ENCODE peak calls at places on chromosomes 4 and X, in seven cellular contexts. P is tibial artery; D is aorta; O is astrocyte; C is IMR-90; B is CD4-positive, alpha-beta memory T cell; N is right cardiac atrium. V is an unnamed sample.

GRCh38 chrX:12961191-12961718 is 13.7 kb upstream of the TMSB4X start:
- DNase-seq in P (no peak), D (no peak), O (no peak), C (no peak), B (no peak), N (no peak), V (no peak)

GRCh38 chr4:149264093-149264733 is 551.4 kb downstream of the IQCM start:
- DNase-seq in P (no peak), D (no peak), O (peak; percentile 39), C (peak; percentile 74), B (no peak), N (no peak), V (no peak)

GRCh38 chrX:17412692-17413091 is 37.7 kb downstream of the NHS start:
- DNase-seq in P (no peak), D (no peak), O (peak; percentile 89), C (peak; percentile 87), B (no peak), N (no peak), V (no peak)

GRCh38 chrX:17670874-17671273 is 66.4 kb upstream of the SCML1 start:
- DNase-seq in P (no peak), D (no peak), O (no peak), C (no peak), B (no peak), N (no peak), V (no peak)

GRCh38 chr4:83905952-83906351 is 370.0 kb downstream of the GPAT3 start:
- DNase-seq in P (no peak), D (no peak), O (no peak), C (no peak), B (no peak), N (no peak), V (no peak)

GRCh38 chr4:3529363-3529762 is 2.9 kb downstream of the LRPAP1 start:
- DNase-seq in P (peak; percentile 67), D (peak; percentile 79), O (no peak), C (no peak), B (no peak), N (no peak), V (peak; percentile 70)

GRCh38 chrX:129701624-129702069 is 37.1 kb upstream of the XPNPEP2 start:
- DNase-seq in P (peak; percentile 94), D (peak; percentile 86), O (peak; percentile 51), C (peak; percentile 31), B (no peak), N (peak; percentile 90), V (peak; percentile 75)

GRCh38 chr4:83552085-83552484 is 16.2 kb downstream of the GPAT3 start:
- DNase-seq in P (no peak), D (no peak), O (no peak), C (no peak), B (no peak), N (no peak), V (no peak)

GRCh38 chr4:89894654-89895652 is at the start of gene MMRN1:
- DNase-seq in P (no peak), D (no peak), O (no peak), C (no peak), B (no peak), N (no peak), V (no peak)

GRCh38 chrX:5113128-5113527 is 1115.5 kb downstream of the NLGN4X start:
- DNase-seq in P (no peak), D (no peak), O (no peak), C (no peak), B (no peak), N (no peak), V (no peak)

GRCh38 chr4:52577285-52577968 is 81.7 kb downstream of the USP46 start:
- DNase-seq in P (no peak), D (no peak), O (peak; percentile 69), C (peak; percentile 81), B (no peak), N (no peak), V (no peak)

GRCh38 chrX:27918799-27919198 is 62.5 kb downstream of the DCAF8L1 start:
- DNase-seq in P (no peak), D (no peak), O (no peak), C (peak; percentile 4), B (no peak), N (peak; percentile 28), V (no peak)

GRCh38 chrX:72526534-72527508 is 45.8 kb downstream of the HDAC8 start:
- DNase-seq in P (no peak), D (no peak), O (peak; percentile 44), C (peak; percentile 21), B (no peak), N (no peak), V (no peak)

GRCh38 chr4:71300964-71301363 is 37.9 kb upstream of the SLC4A4 start:
- DNase-seq in P (no peak), D (no peak), O (no peak), C (no peak), B (no peak), N (peak; percentile 57), V (no peak)

GRCh38 chr4:104524591-104524990 is 29.9 kb upstream of the CXXC4 start:
- DNase-seq in P (no peak), D (no peak), O (peak; percentile 65), C (peak; percentile 43), B (no peak), N (no peak), V (no peak)

GRCh38 chr4:38760915-38761314 is 21.9 kb downstream of the TLR10 start:
- DNase-seq in P (no peak), D (no peak), O (no peak), C (no peak), B (no peak), N (no peak), V (no peak)

GRCh38 chrX:42615161-42615563 is 162.8 kb downstream of the PPP1R2C start:
- DNase-seq in P (no peak), D (no peak), O (no peak), C (no peak), B (no peak), N (no peak), V (no peak)

GRCh38 chr4:61549356-61549755 is 349.2 kb downstream of the ADGRL3 start:
- DNase-seq in P (no peak), D (no peak), O (no peak), C (no peak), B (no peak), N (no peak), V (no peak)

DNA sequence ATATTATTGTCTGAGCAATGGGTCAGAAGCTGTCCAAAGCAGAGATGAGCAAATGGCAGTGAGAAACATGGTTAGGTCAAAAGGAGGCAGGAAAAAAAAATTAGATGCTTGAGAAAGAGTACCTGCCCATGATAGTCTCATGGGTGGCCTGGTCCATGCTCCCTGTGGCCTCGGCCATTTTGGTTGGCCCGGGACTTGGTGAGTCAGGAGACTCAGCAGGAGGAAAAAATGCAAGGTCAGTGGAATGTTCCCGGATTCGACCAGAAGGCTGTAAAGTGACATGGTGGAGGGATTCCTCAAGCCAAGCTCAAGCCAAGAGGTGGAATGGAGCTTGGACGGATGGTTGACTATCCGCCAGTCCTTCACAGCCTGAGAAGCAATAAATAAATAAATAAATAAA is 236.7 kb downstream of the ASMT start:
- DNase-seq in P (no peak), D (no peak), O (no peak), C (no peak), B (no peak), N (no peak), V (no peak)
- H3K4me1 ChIP-seq in P (no peaks in the 10 kb centered on the region), D (no peaks in the 10 kb centered on the region), O (no peaks in the 10 kb centered on the region), C (no peaks in the 10 kb centered on the region), B (no peaks in the 10 kb centered on the region), N (no peaks in the 10 kb centered on the region), V (no peaks in the 10 kb centered on the region)

GRCh38 chr4:76214269-76214628 is 625 bp upstream of the SCARB2 start:
- DNase-seq in P (no peak), D (no peak), O (no peak), C (no peak), B (no peak), N (no peak), V (no peak)
- H3K4me1 ChIP-seq in P (peaks cover 54% of the 10 kb centered on the region), D (peaks cover 4% of the 10 kb centered on the region), O (peaks cover 26% of the 10 kb centered on the region), C (peaks cover 10% of the 10 kb centered on the region), B (peaks cover 40% of the 10 kb centered on the region), N (peaks cover 12% of the 10 kb centered on the region), V (peaks cover 15% of the 10 kb centered on the region)

DNA sequence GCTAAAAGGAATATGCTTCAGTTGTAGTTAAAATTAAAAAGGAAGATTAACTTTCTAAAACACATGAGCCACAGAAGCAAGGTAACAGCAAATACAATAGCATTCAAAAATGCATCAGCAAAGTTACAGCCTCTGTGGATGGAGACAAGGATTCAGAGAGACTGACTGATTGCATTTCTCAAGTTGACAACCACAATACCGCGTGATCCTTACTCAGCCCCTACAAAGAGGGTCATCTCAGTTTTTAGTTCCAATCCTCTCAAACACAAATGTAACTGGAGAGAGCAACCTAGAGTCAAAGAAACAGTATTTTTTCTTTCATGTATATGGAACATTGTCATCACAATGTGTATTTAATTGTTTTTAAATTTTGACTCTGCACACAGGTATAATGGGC is 14.2 kb upstream of the C1QTNF7 start:
- DNase-seq in P (no peak), D (no peak), O (no peak), C (no peak), B (no peak), N (no peak), V (no peak)
- H3K4me1 ChIP-seq in P (peaks cover 85% of the 10 kb centered on the region), D (peaks cover 23% of the 10 kb centered on the region), O (peaks cover 4% of the 10 kb centered on the region), C (peaks cover 4% of the 10 kb centered on the region), B (peaks cover 22% of the 10 kb centered on the region), N (peaks cover 6% of the 10 kb centered on the region), V (no peaks in the 10 kb centered on the region)

DNA sequence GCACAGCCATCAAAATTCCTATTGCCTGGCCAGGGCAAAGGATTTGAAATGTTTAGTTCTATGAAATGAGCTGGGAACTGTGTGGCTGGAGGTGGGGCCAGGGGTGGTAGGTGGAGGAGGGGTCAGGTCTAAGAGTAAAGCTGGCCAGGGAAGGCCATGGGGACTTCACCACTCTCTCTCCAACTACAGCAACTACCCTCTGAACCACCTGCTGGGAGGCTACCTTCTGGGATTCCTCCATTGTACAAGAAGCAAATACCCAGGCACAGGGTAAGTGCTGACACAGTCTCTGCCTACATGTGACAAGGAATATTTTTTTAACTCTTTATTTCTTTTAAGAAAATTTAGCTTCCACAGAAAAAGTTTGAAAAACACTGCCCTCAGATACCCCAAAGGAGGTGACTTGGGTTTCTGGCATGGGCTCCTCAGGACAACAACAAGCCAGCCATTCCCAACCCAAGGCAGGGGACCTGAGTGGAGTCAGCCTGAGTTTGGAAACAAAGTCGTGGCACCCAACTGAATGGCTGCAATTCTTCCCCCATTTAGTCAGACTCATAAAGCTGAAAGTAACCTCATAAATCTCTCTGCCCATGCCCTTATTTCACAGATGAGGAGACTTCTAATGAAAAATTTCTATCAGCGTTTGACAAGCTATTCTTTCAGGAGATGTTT is 593.8 kb upstream of the DIPK2B start:
- DNase-seq in P (no peak), D (no peak), O (no peak), C (no peak), B (no peak), N (no peak), V (no peak)
- H3K4me1 ChIP-seq in P (peaks cover 27% of the 10 kb centered on the region), D (no peaks in the 10 kb centered on the region), O (no peaks in the 10 kb centered on the region), C (peaks cover 5% of the 10 kb centered on the region), B (peaks cover 48% of the 10 kb centered on the region), N (peaks cover 2% of the 10 kb centered on the region), V (no peaks in the 10 kb centered on the region)

V was measured in heart left ventricle.